ENCODE peak calls at places on chromosomes 11 and 22, in ten cellular contexts. Q is endothelial cell of umbilical vein, H is transverse colon, P is kidney, M is cardiac muscle cell, K is body of pancreas, L is iPS DF 6.9, A is pancreas, O is PC-3, Y is GM23338. T is an unnamed sample.
A peak's percentile ranks its signal among the peaks of the same experiment; 100 is the strongest.

GRCh38 chr22:36351921-36352774 is 35.6 kb downstream of the MYH9 start:
- DNase-seq in P (peak; percentile 91), M (no peak), K (peak; percentile 56), O (peak; percentile 68), A (no peak), Q (no peak), L (no peak), Y (no peak), H (no peak), T (no peak)

GRCh38 chr11:2480874-2481220 is 36.0 kb downstream of the KCNQ1 start:
- DNase-seq in P (no peak), A (no peak), K (peak; percentile 55), M (no peak), Q (no peak), L (no peak), Y (no peak), H (no peak), O (no peak), T (no peak)

GRCh38 chr11:19101803-19102520 is 15.0 kb upstream of the ZDHHC13 start:
- DNase-seq in L (no peak), Y (no peak), A (no peak), H (no peak), M (no peak), O (peak; percentile 79), P (no peak), Q (peak; percentile 28), K (no peak), T (no peak)

GRCh38 chr22:42884616-42885375 is 27.7 kb upstream of the ARFGAP3 start:
- DNase-seq in Y (no peak), A (no peak), K (no peak), P (no peak), H (no peak), Q (no peak), M (no peak), O (no peak), L (no peak), T (no peak)

GRCh38 chr11:34214961-34215805 is 109.8 kb downstream of the NAT10 start:
- DNase-seq in O (peak; percentile 81), H (no peak), K (no peak), P (no peak), Y (no peak), Q (no peak), A (no peak), M (no peak), L (no peak), T (no peak)

GRCh38 chr11:125398475-125398874 is 97.6 kb downstream of the FEZ1 start:
- DNase-seq in Q (no peak), O (no peak), K (no peak), P (peak; percentile 4), A (no peak), L (no peak), Y (no peak), M (no peak), H (no peak), T (no peak)

GRCh38 chr11:2724653-2725366 is 25.0 kb upstream of the KCNQ1OT1 start:
- DNase-seq in P (peak; percentile 86), L (no peak), K (peak; percentile 34), M (peak; percentile 87), O (no peak), A (no peak), Y (no peak), Q (no peak), H (no peak), T (no peak)

GRCh38 chr11:14018441-14018840 is 55.9 kb downstream of the SPON1 start:
- DNase-seq in M (no peak), K (no peak), H (no peak), A (no peak), Y (no peak), L (no peak), P (no peak), O (no peak), Q (no peak), T (no peak)

GRCh38 chr11:12701815-12702214 is 27.6 kb downstream of the TEAD1 start:
- DNase-seq in K (no peak), L (no peak), M (no peak), A (no peak), P (no peak), Q (no peak), O (no peak), Y (no peak), H (no peak), T (no peak)

GRCh38 chr11:12702999-12703453 is 28.8 kb downstream of the TEAD1 start:
- DNase-seq in A (no peak), K (no peak), Y (no peak), Q (no peak), P (no peak), M (no peak), H (no peak), O (no peak), L (no peak), T (no peak)

GRCh38 chr11:12706531-12707499 is 32.6 kb downstream of the TEAD1 start:
- DNase-seq in A (no peak), M (peak; percentile 62), P (peak; percentile 77), Q (peak; percentile 53), L (no peak), Y (no peak), K (no peak), H (peak; percentile 51), O (no peak), T (no peak)

GRCh38 chr11:12705874-12706273 is 31.7 kb downstream of the TEAD1 start:
- DNase-seq in Y (no peak), H (no peak), P (no peak), O (no peak), L (no peak), Q (no peak), M (peak; percentile 45), K (no peak), A (no peak), T (no peak)

DNA sequence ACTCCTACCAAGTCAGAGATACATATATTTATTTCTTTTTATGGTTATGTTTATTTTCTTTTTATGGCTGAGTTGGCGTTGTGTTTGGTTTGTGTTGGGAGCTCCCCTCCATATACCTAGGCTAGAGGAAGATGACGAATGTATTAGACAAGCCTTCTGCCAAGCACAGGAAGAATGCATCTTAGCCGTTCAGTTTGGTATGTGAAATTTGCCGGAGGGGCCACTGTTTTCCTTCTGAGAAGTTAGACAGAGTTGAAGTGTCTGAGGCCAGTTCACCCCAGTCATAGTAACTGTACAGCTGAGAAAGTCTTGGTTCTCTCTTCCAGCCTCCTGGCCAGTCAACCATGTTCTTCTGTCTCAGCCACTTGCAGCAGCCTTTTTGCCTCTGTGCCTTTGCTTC is 29.8 kb downstream of the TEAD1 start:
- DNase-seq in A (no peak), L (no peak), Y (no peak), H (no peak), O (peak; percentile 30), Q (peak; percentile 39), P (no peak), M (peak; percentile 39), K (no peak), T (no peak)
- H3K27ac ChIP-seq in A (no peak overlapping the region), L (no peak overlapping the region), Y (no peak overlapping the region), H (peak overlapping the region; percentile 13), O (no peak overlapping the region), Q (no peak overlapping the region), P (no peak overlapping the region), M (peak overlapping the region; percentile 8), K (no peak overlapping the region), T (no peak overlapping the region)

DNA sequence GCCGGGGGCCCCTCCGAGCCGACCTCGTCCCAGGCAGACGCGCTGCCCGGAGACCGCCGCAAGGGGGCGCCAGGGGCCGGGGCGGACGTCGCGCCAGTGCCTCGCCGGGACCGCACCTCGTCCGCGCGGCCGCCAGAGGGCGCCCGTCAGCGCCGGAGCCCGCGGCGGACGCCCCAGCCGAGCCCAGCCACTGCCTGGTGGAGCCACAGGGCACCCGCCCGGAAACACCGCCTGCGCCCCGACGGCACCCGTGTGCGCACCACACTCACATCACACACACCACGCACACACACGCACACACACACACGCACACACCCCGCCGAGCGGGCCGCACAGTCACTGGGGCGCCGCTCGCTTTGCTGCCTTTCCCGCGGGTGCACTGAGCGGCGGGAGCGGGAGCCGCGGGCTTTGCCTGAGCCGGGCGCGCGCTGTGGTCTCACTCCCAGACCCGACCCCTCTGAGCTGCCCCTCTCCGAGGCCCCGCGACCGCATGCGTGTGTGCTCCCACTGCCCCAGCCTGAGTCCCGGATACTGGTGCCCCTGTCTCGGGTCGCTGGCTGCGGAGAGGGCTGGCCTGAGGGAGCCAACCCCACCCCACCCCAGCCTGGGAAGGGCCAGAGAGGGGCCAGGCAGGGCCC is 449.3 kb downstream of the OPCML start:
- DNase-seq in K (peak; percentile 61), A (peak; percentile 45), H (peak; percentile 64), Q (peak; percentile 45), L (peak; percentile 27), P (peak; percentile 85), Y (peak; percentile 83), M (peak; percentile 62), O (no peak), T (peak; percentile 90)
- H3K4me3 ChIP-seq in K (no peak overlapping the region), A (peak overlapping the region; percentile 36), H (peak overlapping the region; percentile 10), Q (peak overlapping the region; percentile 30), L (peak overlapping the region; percentile 45), P (peak overlapping the region; percentile 26), Y (peak overlapping the region; percentile 60), M (peak overlapping the region; percentile 40), O (no peak overlapping the region), T (peak overlapping the region; percentile 22)

DNA sequence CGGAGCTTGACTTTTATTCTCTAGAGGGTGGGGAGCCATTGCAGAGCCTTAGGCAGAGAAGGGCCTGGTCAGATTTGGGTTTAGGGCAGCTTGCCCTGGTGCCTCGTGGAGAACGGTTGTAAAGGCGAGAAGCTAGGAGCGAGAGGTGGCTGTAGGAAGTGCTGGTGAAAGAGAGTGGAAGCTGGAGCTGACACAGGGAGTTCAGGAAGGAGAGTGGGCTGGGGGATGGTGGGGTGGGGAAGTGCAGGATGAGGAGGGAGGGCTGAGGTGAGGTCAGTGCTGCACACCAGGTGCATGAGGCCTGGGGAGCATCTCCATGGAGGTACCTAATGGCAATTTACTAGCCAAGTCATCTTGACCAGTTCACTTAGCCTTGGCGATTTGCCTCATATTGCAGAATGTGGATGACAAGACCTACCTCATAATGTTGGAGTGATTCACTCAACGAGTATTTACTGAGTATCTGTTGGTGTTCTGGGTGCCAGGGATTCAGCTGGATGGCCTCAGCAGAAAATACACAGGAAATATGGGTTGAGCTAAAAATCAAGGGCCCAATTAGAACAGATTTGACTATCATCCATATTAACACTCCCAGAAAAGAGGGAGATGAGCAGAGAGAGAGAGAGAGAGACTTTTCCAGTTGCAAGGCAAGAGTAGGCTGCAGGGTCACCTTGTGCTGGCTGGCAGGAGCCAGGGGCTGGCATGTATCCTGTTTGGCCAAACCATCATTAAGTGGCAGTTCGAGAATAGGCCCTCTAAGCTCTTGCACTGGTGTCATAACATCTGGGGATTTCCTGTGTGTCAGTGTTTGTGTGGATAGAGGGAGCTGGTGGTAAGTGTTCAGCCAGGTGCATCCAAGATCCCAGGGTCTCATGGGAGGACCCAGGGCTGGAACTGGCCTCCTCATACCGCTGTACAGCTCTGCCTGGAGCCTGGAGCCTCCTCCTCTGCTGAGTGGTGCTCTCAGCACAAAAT is 44.4 kb upstream of the CLDN5 start:
- DNase-seq in H (no peak), M (peak; percentile 88), O (peak; percentile 92), L (no peak), Q (peak; percentile 45), P (no peak), Y (no peak), A (no peak), K (no peak), T (no peak)
- H3K27ac ChIP-seq in H (no peak overlapping the region), M (no peak overlapping the region), O (peak overlapping the region; percentile 83), L (no peak overlapping the region), Q (peak overlapping the region; percentile 88), P (no peak overlapping the region), Y (no peak overlapping the region), A (no peak overlapping the region), K (no peak overlapping the region), T (no peak overlapping the region)

DNA sequence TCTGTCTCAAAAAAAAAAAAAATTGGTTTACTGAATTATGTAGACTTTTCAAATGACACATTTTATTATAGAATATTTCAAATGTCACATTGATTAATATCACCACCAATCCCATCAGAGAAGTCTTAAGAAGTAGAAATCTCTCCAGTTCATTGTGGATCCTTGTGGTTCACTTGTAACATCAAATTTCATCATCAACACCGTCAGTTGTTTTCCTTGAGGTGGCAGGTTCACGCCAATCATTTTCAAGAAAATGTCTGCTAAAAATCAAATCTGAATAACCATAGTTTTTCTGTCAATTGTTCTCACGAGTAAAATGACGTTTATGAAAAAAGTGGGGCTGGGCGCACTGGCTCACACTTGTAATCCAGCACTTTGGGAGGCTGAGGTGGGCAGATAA is 50.3 kb downstream of the TMPRSS5 start:
- DNase-seq in K (no peak), L (no peak), M (no peak), O (no peak), P (no peak), A (no peak), H (no peak), Q (no peak), Y (no peak), T (no peak)
- H3K4me3 ChIP-seq in K (no peak overlapping the region), L (no peak overlapping the region), M (no peak overlapping the region), O (no peak overlapping the region), P (no peak overlapping the region), A (no peak overlapping the region), H (no peak overlapping the region), Q (no peak overlapping the region), Y (no peak overlapping the region), T (no peak overlapping the region)

T was measured in left lung.